ENCODE peak calls at places on chromosome 5, in seven cellular contexts. P is NCI-H2107; V is hepatocyte; Q is stimulated activated CD4-positive, alpha-beta T cell treated with anti-CD3 and anti-CD28 coated beads, Interleukin-15, amount 100 ng/mL, for 1 hour; F is heart left ventricle; W is BE2C; Y is HTR-8/SVneo. B is an unnamed sample.

GRCh38 chr5:81838307-81838906 is 87.5 kb upstream of the SSBP2 start:
- DNase-seq in F (no peak), V (peak; percentile 51), W (no peak), Q (no peak), P (no peak), Y (no peak), B (no peak)

GRCh38 chr5:89399553-89399952 is 516.6 kb upstream of the MEF2C start:
- DNase-seq in Y (no peak), P (no peak), W (no peak), Q (no peak), V (no peak), F (no peak), B (no peak)

GRCh38 chr5:79202076-79202475 is 33.9 kb upstream of the JMY start:
- DNase-seq in Y (peak; percentile 70), W (no peak), Q (no peak), P (no peak), F (no peak), V (peak; percentile 10), B (no peak)

GRCh38 chr5:14110680-14111079 is 32.5 kb upstream of the TRIO start:
- DNase-seq in W (no peak), F (no peak), Y (no peak), P (no peak), Q (no peak), V (no peak), B (no peak)

GRCh38 chr5:150043657-150044333 is 42.6 kb downstream of the CSF1R start:
- DNase-seq in Y (no peak), Q (no peak), W (no peak), V (no peak), F (no peak), P (no peak), B (no peak)

GRCh38 chr5:145562931-145563330 is 272.2 kb downstream of the PRELID2 start:
- DNase-seq in P (no peak), W (no peak), Q (no peak), Y (no peak), V (no peak), F (no peak), B (no peak)

GRCh38 chr5:147344861-147345260 is 110.0 kb downstream of the STK32A start:
- DNase-seq in P (no peak), W (no peak), V (no peak), F (no peak), Y (no peak), Q (no peak), B (no peak)

GRCh38 chr5:116378007-116378831 is 196.4 kb downstream of the SEMA6A start:
- DNase-seq in Y (no peak), F (no peak), V (no peak), Q (no peak), W (peak; percentile 58), P (no peak), B (no peak)

GRCh38 chr5:112004867-112005532 is 248.0 kb upstream of the NREP start:
- DNase-seq in V (no peak), P (no peak), W (no peak), Y (no peak), F (no peak), Q (no peak), B (no peak)

GRCh38 chr5:83931969-83932368 is 211.3 kb upstream of the HAPLN1 start:
- DNase-seq in W (no peak), V (no peak), F (no peak), Y (no peak), Q (no peak), P (no peak), B (no peak)

GRCh38 chr5:96083361-96083881 is 121.8 kb upstream of the ELL2 start:
- DNase-seq in P (no peak), V (no peak), Q (no peak), F (no peak), W (no peak), Y (no peak), B (no peak)

GRCh38 chr5:168329302-168329701 is 37.9 kb downstream of the WWC1 start:
- DNase-seq in V (no peak), W (no peak), P (no peak), Y (no peak), Q (no peak), F (no peak), B (no peak)

GRCh38 chr5:140631831-140632365 is 1.1 kb downstream of the CD14 start:
- DNase-seq in F (peak; percentile 25), V (no peak), W (no peak), P (peak; percentile 3), Y (no peak), Q (peak; percentile 8), B (no peak)

GRCh38 chr5:180001742-180002141 is 69.8 kb downstream of the RNF130 start:
- DNase-seq in Y (no peak), P (no peak), V (no peak), F (no peak), Q (no peak), W (no peak), B (no peak)

GRCh38 chr5:29697786-29698414 is 1495.6 kb upstream of the CDH6 start:
- DNase-seq in Y (peak; percentile 45), V (peak; percentile 46), P (no peak), F (no peak), Q (no peak), W (peak; percentile 25), B (no peak)

GRCh38 chr5:173309731-173310130 is 18.5 kb downstream of the STC2 start:
- DNase-seq in V (no peak), W (no peak), F (no peak), Y (no peak), P (no peak), Q (no peak), B (no peak)

GRCh38 chr5:65394078-65394477 is 87.6 kb downstream of the ADAMTS6 start:
- DNase-seq in W (no peak), P (no peak), Y (peak; percentile 26), V (peak; percentile 20), F (no peak), Q (no peak), B (peak; percentile 67)

GRCh38 chr5:13992795-13993194 is 48.3 kb upstream of the DNAH5 start:
- DNase-seq in V (no peak), W (no peak), F (no peak), Q (no peak), P (no peak), Y (no peak), B (no peak)

GRCh38 chr5:134577796-134578577 is 52.5 kb downstream of the JADE2 start:
- DNase-seq in Q (peak; percentile 66), F (peak; percentile 77), W (peak; percentile 88), V (peak; percentile 91), Y (peak; percentile 78), P (peak; percentile 29), B (peak; percentile 85)

GRCh38 chr5:108003178-108003577 is 332.4 kb upstream of the EFNA5 start:
- DNase-seq in P (no peak), Y (peak; percentile 33), V (peak; percentile 10), W (no peak), Q (no peak), F (no peak), B (no peak)

GRCh38 chr5:92962752-92963151 is 618.3 kb downstream of the NR2F1-AS1 start:
- DNase-seq in P (peak; percentile 22), V (no peak), Y (no peak), F (no peak), Q (no peak), W (peak; percentile 76), B (no peak)

GRCh38 chr5:132094393-132095076 is 20.9 kb downstream of the CSF2 start:
- DNase-seq in W (no peak), P (no peak), Y (peak; percentile 53), Q (no peak), F (no peak), V (peak; percentile 67), B (no peak)

GRCh38 chr5:150723845-150724244 is 23.0 kb upstream of the RBM22 start:
- DNase-seq in Q (no peak), W (no peak), P (no peak), V (no peak), Y (no peak), F (no peak), B (no peak)

GRCh38 chr5:5252106-5252505 is 112.0 kb downstream of the ADAMTS16 start:
- DNase-seq in W (no peak), Q (no peak), P (no peak), Y (no peak), V (no peak), F (no peak), B (no peak)

GRCh38 chr5:124839371-124839998 is 93.0 kb upstream of the ZNF608 start:
- DNase-seq in F (no peak), V (no peak), P (no peak), Y (no peak), W (no peak), Q (no peak), B (no peak)

GRCh38 chr5:44665101-44665701 is 143.5 kb upstream of the MRPS30 start:
- DNase-seq in Q (no peak), W (no peak), Y (no peak), P (no peak), V (no peak), F (no peak), B (no peak)

GRCh38 chr5:83472508-83473343 is 1.2 kb downstream of the VCAN start:
- DNase-seq in Y (peak; percentile 5), W (peak; percentile 66), F (peak; percentile 42), Q (no peak), V (peak; percentile 66), P (no peak), B (peak; percentile 32)

GRCh38 chr5:78287833-78288232 is 6.7 kb downstream of the AP3B1 start:
- DNase-seq in P (no peak), W (no peak), V (peak; percentile 18), Y (peak; percentile 66), Q (no peak), F (no peak), B (no peak)

GRCh38 chr5:160021818-160022446 is 13.0 kb downstream of the TTC1 start:
- DNase-seq in V (peak; percentile 81), Q (no peak), Y (peak; percentile 66), W (peak; percentile 54), F (peak; percentile 56), P (peak; percentile 9), B (peak; percentile 65)

GRCh38 chr5:78360674-78361225 is 333 bp downstream of the SCAMP1 start:
- DNase-seq in P (no peak), Y (peak; percentile 31), W (peak; percentile 51), Q (peak; percentile 51), F (peak; percentile 58), V (peak; percentile 62), B (peak; percentile 35)

GRCh38 chr5:4295663-4296339 is 700.2 kb downstream of the IRX1 start:
- DNase-seq in Y (no peak), Q (no peak), W (no peak), F (no peak), V (peak; percentile 51), P (no peak), B (no peak)

GRCh38 chr5:45060686-45061085 is 251.9 kb downstream of the MRPS30 start:
- DNase-seq in W (no peak), P (no peak), F (no peak), Y (no peak), Q (no peak), V (no peak), B (no peak)

GRCh38 chr5:180156141-180156540 is 52.9 kb downstream of the RASGEF1C start:
- DNase-seq in Y (no peak), Q (no peak), V (peak; percentile 2), F (no peak), P (no peak), W (no peak), B (no peak)

GRCh38 chr5:25006734-25007133 is 362.0 kb upstream of the CDH10 start:
- DNase-seq in F (no peak), Y (peak; percentile 41), Q (no peak), P (no peak), W (no peak), V (peak; percentile 44), B (no peak)

GRCh38 chr5:166507810-166508419 is 1783.5 kb upstream of the WWC1 start:
- DNase-seq in V (no peak), F (no peak), W (no peak), Q (no peak), P (no peak), Y (no peak), B (no peak)

GRCh38 chr5:180332861-180333260 is 20.3 kb downstream of the GFPT2 start:
- DNase-seq in Y (no peak), F (no peak), Q (no peak), W (no peak), P (no peak), V (no peak), B (no peak)

GRCh38 chr5:81685481-81685880 is 65.4 kb downstream of the SSBP2 start:
- DNase-seq in V (no peak), Q (no peak), W (no peak), F (no peak), P (no peak), Y (no peak), B (no peak)

B was measured in ovary.